ENCODE peak calls at places on chromosomes 5 and 9, in ten cellular contexts. R is CD8-positive, alpha-beta T cell; N is C1 segment of cervical spinal cord; L is CD4-positive, alpha-beta memory T cell; E is left lung; V is activated T-cell treated with anti-CD3 and anti-CD28 coated beads, Interleukin-2, amount 50 U/mL, for 1 hour; Y is cerebellum; Q is NCI-H1105; W is neural crest cell; H is esophagus muscularis mucosa. P is an unnamed sample.

GRCh38 chr9:69339620-69340019 is 14.6 kb downstream of the ENTREP1 start:
- DNase-seq in R (no peak), N (no peak), L (no peak), E (no peak), V (no peak), Y (no peak), Q (no peak), W (no peak), H (no peak), P (no peak)

GRCh38 chr9:69472101-69472625 is 147.1 kb downstream of the ENTREP1 start:
- DNase-seq in R (no peak), N (no peak), L (no peak), E (no peak), V (no peak), Y (peak; percentile 18), Q (no peak), W (no peak), H (no peak), P (no peak)

GRCh38 chr5:50623666-50624065 is 42.8 kb upstream of the PARP8 start:
- DNase-seq in R (no peak), N (no peak), L (no peak), E (peak; percentile 52), V (no peak), Y (no peak), Q (no peak), W (no peak), H (no peak), P (no peak)

GRCh38 chr9:127915325-127915752 is 1.5 kb downstream of the ST6GALNAC4 start:
- DNase-seq in R (no peak), N (no peak), L (no peak), E (no peak), V (no peak), Y (no peak), Q (no peak), W (no peak), H (no peak), P (no peak)

GRCh38 chr5:172956228-172956627 is 3.0 kb upstream of the RPL26L1 start:
- DNase-seq in R (no peak), N (no peak), L (no peak), E (no peak), V (no peak), Y (no peak), Q (no peak), W (no peak), H (no peak), P (no peak)

GRCh38 chr9:126383395-126384104 is 56.9 kb downstream of the MVB12B start:
- DNase-seq in R (no peak), N (no peak), L (no peak), E (no peak), V (no peak), Y (no peak), Q (no peak), W (no peak), H (peak; percentile 57), P (no peak)

GRCh38 chr9:26292943-26293342 is 599.7 kb downstream of the CAAP1 start:
- DNase-seq in R (no peak), N (no peak), L (no peak), E (no peak), V (no peak), Y (no peak), Q (no peak), W (no peak), H (no peak), P (no peak)

GRCh38 chr5:78908173-78908901 is 76.8 kb downstream of the ARSB start:
- DNase-seq in R (no peak), N (peak; percentile 51), L (no peak), E (peak; percentile 53), V (no peak), Y (no peak), Q (peak; percentile 61), W (peak; percentile 23), H (no peak), P (no peak)

GRCh38 chr5:68683632-68684035 is 410.2 kb upstream of the SLC30A5 start:
- DNase-seq in R (no peak), N (no peak), L (no peak), E (peak; percentile 40), V (no peak), Y (no peak), Q (no peak), W (no peak), H (peak; percentile 64), P (no peak)

GRCh38 chr5:59387127-59387526 is 506.4 kb downstream of the PDE4D start:
- DNase-seq in R (no peak), N (no peak), L (no peak), E (no peak), V (no peak), Y (no peak), Q (no peak), W (no peak), H (no peak), P (no peak)

GRCh38 chr5:97172227-97172626 is 10.8 kb downstream of the RIOK2 start:
- DNase-seq in R (no peak), N (no peak), L (no peak), E (no peak), V (no peak), Y (no peak), Q (no peak), W (no peak), H (no peak), P (no peak)

GRCh38 chr9:123990427-123990826 is 21.1 kb upstream of the LHX2 start:
- DNase-seq in R (no peak), N (no peak), L (no peak), E (no peak), V (no peak), Y (no peak), Q (no peak), W (no peak), H (no peak), P (no peak)

GRCh38 chr5:168737066-168737465 is 157.9 kb upstream of the PANK3 start:
- DNase-seq in R (no peak), N (no peak), L (no peak), E (no peak), V (no peak), Y (no peak), Q (no peak), W (no peak), H (no peak), P (no peak)

GRCh38 chr5:175056831-175057230 is 332.4 kb downstream of the MSX2 start:
- DNase-seq in R (no peak), N (no peak), L (no peak), E (no peak), V (no peak), Y (no peak), Q (no peak), W (no peak), H (peak; percentile 91), P (no peak)

GRCh38 chr9:93731963-93732362 is 155.6 kb downstream of the PHF2 start:
- DNase-seq in R (no peak), N (no peak), L (no peak), E (no peak), V (no peak), Y (no peak), Q (no peak), W (no peak), H (no peak), P (no peak)

GRCh38 chr5:148011407-148012124 is 52.2 kb upstream of the SPINK5 start:
- DNase-seq in R (no peak), N (no peak), L (no peak), E (no peak), V (no peak), Y (no peak), Q (no peak), W (no peak), H (no peak), P (no peak)

GRCh38 chr5:68405026-68405684 is 189.6 kb downstream of the PIK3R1 start:
- DNase-seq in R (no peak), N (no peak), L (no peak), E (no peak), V (no peak), Y (no peak), Q (no peak), W (no peak), H (no peak), P (no peak)

GRCh38 chr9:37917315-37917731 is 13.4 kb upstream of the SLC25A51 start:
- DNase-seq in R (no peak), N (no peak), L (no peak), E (no peak), V (no peak), Y (no peak), Q (no peak), W (no peak), H (no peak), P (no peak)

GRCh38 chr5:375336-375920 is 53.9 kb downstream of the AHRR start:
- DNase-seq in R (no peak), N (no peak), L (no peak), E (no peak), V (peak; percentile 12), Y (no peak), Q (no peak), W (no peak), H (peak; percentile 47), P (no peak)

GRCh38 chr5:177523711-177524538 is 7.2 kb upstream of the DDX41 start:
- DNase-seq in R (no peak), N (no peak), L (no peak), E (no peak), V (no peak), Y (no peak), Q (no peak), W (no peak), H (no peak), P (no peak)

GRCh38 chr9:121736964-121737462 is 85.6 kb downstream of the DAB2IP start:
- DNase-seq in R (no peak), N (no peak), L (no peak), E (peak; percentile 78), V (no peak), Y (no peak), Q (no peak), W (no peak), H (no peak), P (no peak)

GRCh38 chr9:121738969-121739368 is 87.5 kb downstream of the DAB2IP start:
- DNase-seq in R (no peak), N (no peak), L (no peak), E (peak; percentile 55), V (no peak), Y (no peak), Q (no peak), W (no peak), H (no peak), P (no peak)

GRCh38 chr5:3351581-3352442 is 243.8 kb upstream of the IRX1 start:
- DNase-seq in R (no peak), N (no peak), L (no peak), E (no peak), V (no peak), Y (no peak), Q (no peak), W (no peak), H (no peak), P (no peak)

GRCh38 chr9:4781408-4781807 is 11.3 kb upstream of the RCL1 start:
- DNase-seq in R (no peak), N (no peak), L (no peak), E (no peak), V (no peak), Y (no peak), Q (no peak), W (no peak), H (no peak), P (no peak)

GRCh38 chr9:92141144-92142129 is 26.2 kb upstream of the SPTLC1 start:
- DNase-seq in R (no peak), N (no peak), L (no peak), E (no peak), V (no peak), Y (peak; percentile 41), Q (peak; percentile 12), W (no peak), H (no peak), P (no peak)

GRCh38 chr5:116137544-116138378 is 52.9 kb downstream of the COMMD10 start:
- DNase-seq in R (no peak), N (no peak), L (peak; percentile 38), E (no peak), V (no peak), Y (peak; percentile 53), Q (peak; percentile 37), W (peak; percentile 2), H (no peak), P (no peak)

GRCh38 chr5:143874312-143874711 is 62.4 kb downstream of the HMHB1 start:
- DNase-seq in R (no peak), N (no peak), L (no peak), E (no peak), V (no peak), Y (no peak), Q (no peak), W (no peak), H (no peak), P (no peak)

GRCh38 chr9:81826541-81826906 is 101.7 kb upstream of the SPATA31D4 start:
- DNase-seq in R (no peak), N (peak; percentile 83), L (no peak), E (peak; percentile 43), V (no peak), Y (peak; percentile 65), Q (peak; percentile 67), W (no peak), H (no peak), P (no peak)